ENCODE peak calls at places on chromosomes 6 and 20, in ten cellular contexts. L is HTR-8/SVneo; V is renal cortical epithelial cell; F is activated CD4-positive, alpha-beta T cell treated with anti-CD3 and anti-CD28 coated beads, Interleukin-2, amount 50 U/mL, for 1 hour; N is effector memory CD4-positive, alpha-beta T cell; J is ACHN; X is T-helper 17 cell; Y is NCI-H1417 treated with DMSO at 0.1 percent for 48 hours; G is stimulated activated naive B cell treated with anti-CD40 and anti-IgM and Interleukin-4, amounts not matched to agents 10 μg/mL and 1 μg/mL and 100 μg/mL, for 72 hours; M is activated CD8-positive, alpha-beta memory T cell treated with anti-CD3 and anti-CD28 coated beads for 48 hours. H is an unnamed sample.

GRCh38 chr20:57103146-57103800 is 163.2 kb downstream of the BMP7 start:
- DNase-seq in L (no peak), J (no peak), G (no peak), V (no peak), N (no peak), M (no peak), F (no peak), X (no peak), Y (no peak), H (no peak)

GRCh38 chr6:158852312-158853071 is 33.3 kb upstream of the EZR start:
- DNase-seq in N (no peak), Y (no peak), F (no peak), L (no peak), X (no peak), J (no peak), V (no peak), G (no peak), M (no peak), H (peak; percentile 58)

GRCh38 chr6:87907521-87907920 is 140.1 kb upstream of the SPACA1 start:
- DNase-seq in M (no peak), X (no peak), J (peak; percentile 78), Y (no peak), L (no peak), V (peak; percentile 91), G (no peak), F (no peak), N (no peak), H (peak; percentile 25)

GRCh38 chr6:43981363-43981990 is 145.8 kb downstream of the MRPL14 start:
- DNase-seq in N (no peak), G (no peak), Y (no peak), M (no peak), X (no peak), V (no peak), L (no peak), J (no peak), F (no peak), H (no peak)

GRCh38 chr6:88114838-88115237 is 51.3 kb downstream of the CNR1 start:
- DNase-seq in N (no peak), G (no peak), V (no peak), M (no peak), Y (no peak), X (no peak), J (no peak), L (no peak), F (no peak), H (no peak)

GRCh38 chr6:34237722-34238506 is 1.2 kb downstream of the HMGA1 start:
- DNase-seq in V (no peak), N (peak; percentile 65), J (peak; percentile 68), L (no peak), X (peak; percentile 65), G (no peak), Y (no peak), F (peak; percentile 62), M (peak; percentile 72), H (peak; percentile 84)

GRCh38 chr6:35019831-35020230 is 121.3 kb downstream of the TCP11 start:
- DNase-seq in M (no peak), Y (no peak), G (no peak), L (no peak), N (no peak), V (no peak), J (no peak), F (no peak), X (no peak), H (no peak)

GRCh38 chr20:61253264-61253639 is 1.2 kb downstream of the CDH4 start:
- DNase-seq in F (no peak), N (no peak), M (no peak), L (peak; percentile 81), X (no peak), Y (no peak), G (no peak), J (peak; percentile 48), V (no peak), H (no peak)

GRCh38 chr6:129842881-129843409 is 18.2 kb downstream of the TMEM244 start:
- DNase-seq in M (no peak), L (no peak), G (no peak), N (no peak), Y (no peak), X (no peak), J (no peak), V (no peak), F (no peak), H (peak; percentile 88)

GRCh38 chr20:11734431-11734830 is 183.3 kb upstream of the BTBD3 start:
- DNase-seq in G (no peak), N (no peak), M (no peak), Y (peak; percentile 66), L (no peak), J (no peak), X (no peak), F (no peak), V (no peak), H (no peak)